ENCODE peak calls at places on chromosome 11, in nine cellular contexts. B is HCT116, O is IMR-90, Z is heart left ventricle, T is breast epithelium, M is esophagus squamous epithelium, F is spleen, L is H1, E is Peyer's patch. S is an unnamed sample.

GRCh38 chr11:134503596-134503995 is 91.6 kb upstream of the B3GAT1 start:
- DNase-seq in T (no peak), O (no peak), M (no peak), F (peak), Z (no peak), B (no peak), E (peak), L (no peak), S (no peak)

GRCh38 chr11:117097567-117098268 is 510 bp downstream of the SIK3 start:
- DNase-seq in T (peak), M (no peak), Z (peak), E (peak), L (peak), O (no peak), B (no peak), F (no peak), S (no peak)

GRCh38 chr11:19392321-19392720 is 151.6 kb upstream of the E2F8 start:
- DNase-seq in O (no peak), L (no peak), B (no peak), Z (no peak), T (no peak), E (no peak), F (no peak), M (no peak), S (no peak)

GRCh38 chr11:92765965-92766371 is 203.5 kb upstream of the MTNR1B start:
- DNase-seq in F (peak), M (no peak), T (no peak), B (no peak), O (peak), L (peak), E (peak), Z (peak), S (peak)

GRCh38 chr11:94511932-94512781 is at the start of gene C11orf97:
- DNase-seq in Z (peak), T (no peak), M (no peak), F (peak), E (peak), L (peak), B (no peak), O (peak), S (peak)

GRCh38 chr11:46367244-46367915 is 14.1 kb upstream of the MDK start:
- DNase-seq in O (peak), Z (peak), T (no peak), B (no peak), F (peak), E (peak), L (peak), M (no peak), S (peak)

GRCh38 chr11:60942970-60943565 is 8.9 kb downstream of the SLC15A3 start:
- DNase-seq in M (no peak), L (no peak), E (no peak), F (no peak), B (no peak), O (no peak), Z (no peak), T (peak), S (no peak)

GRCh38 chr11:68840661-68841653 is 759 bp downstream of the CPT1A start:
- DNase-seq in O (peak), Z (peak), E (peak), M (no peak), T (peak), L (peak), B (no peak), F (peak), S (peak)

GRCh38 chr11:117199061-117199915 is at the start of gene TAGLN:
- DNase-seq in Z (peak), E (peak), O (peak), L (peak), T (peak), M (no peak), F (no peak), B (no peak), S (peak)

GRCh38 chr11:40384991-40385390 is 1074.5 kb downstream of the LRRC4C start:
- DNase-seq in F (no peak), T (no peak), O (peak), E (no peak), Z (no peak), B (no peak), M (no peak), L (no peak), S (no peak)

GRCh38 chr11:91136631-91137030 is 913.8 kb upstream of the CHORDC1 start:
- DNase-seq in T (no peak), O (peak), M (no peak), E (no peak), Z (no peak), B (no peak), L (no peak), F (no peak), S (no peak)

GRCh38 chr11:77966338-77966737 is 28.1 kb downstream of the INTS4 start:
- DNase-seq in E (no peak), M (no peak), T (no peak), Z (no peak), O (no peak), B (no peak), F (no peak), L (no peak), S (no peak)

GRCh38 chr11:59847620-59848019 is 2.3 kb upstream of the CBLIF start:
- DNase-seq in M (no peak), E (no peak), T (no peak), L (no peak), F (no peak), Z (no peak), B (no peak), O (no peak), S (no peak)

GRCh38 chr11:118870396-118871343 is 13.0 kb upstream of the CXCR5 start:
- DNase-seq in E (peak), F (peak), M (no peak), T (peak), B (no peak), L (peak), O (peak), Z (peak), S (peak)

GRCh38 chr11:83070044-83070877 is 1.4 kb downstream of the RAB30 start:
- DNase-seq in T (no peak), F (no peak), Z (no peak), L (no peak), M (no peak), B (no peak), E (no peak), O (peak), S (no peak)

GRCh38 chr11:69249641-69250502 is 44.1 kb upstream of the MYEOV start:
- DNase-seq in Z (no peak), B (no peak), T (no peak), E (peak), L (peak), M (no peak), O (peak), F (no peak), S (no peak)

GRCh38 chr11:1572200-1573076 is at the start of gene DUSP8:
- DNase-seq in B (peak), M (no peak), E (peak), T (peak), L (peak), F (peak), Z (peak), O (peak), S (peak)

GRCh38 chr11:3037041-3037944 is 19.9 kb downstream of the CARS1 start:
- DNase-seq in F (peak), L (peak), O (peak), Z (peak), E (peak), T (peak), M (no peak), B (peak), S (peak)
- H3K27ac ChIP-seq in F (peak), L (no peak), O (no peak), Z (no peak), E (no peak), T (no peak), M (peak), B (no peak), S (no peak)

GRCh38 chr11:124672531-124673215 is 866 bp downstream of the SIAE start:
- DNase-seq in Z (no peak), T (no peak), O (no peak), E (no peak), F (no peak), L (no peak), B (no peak), M (no peak), S (no peak)
- H3K4me3 ChIP-seq in Z (peak), T (peak), O (peak), E (peak), F (peak), L (peak), B (peak), M (peak), S (peak)

DNA sequence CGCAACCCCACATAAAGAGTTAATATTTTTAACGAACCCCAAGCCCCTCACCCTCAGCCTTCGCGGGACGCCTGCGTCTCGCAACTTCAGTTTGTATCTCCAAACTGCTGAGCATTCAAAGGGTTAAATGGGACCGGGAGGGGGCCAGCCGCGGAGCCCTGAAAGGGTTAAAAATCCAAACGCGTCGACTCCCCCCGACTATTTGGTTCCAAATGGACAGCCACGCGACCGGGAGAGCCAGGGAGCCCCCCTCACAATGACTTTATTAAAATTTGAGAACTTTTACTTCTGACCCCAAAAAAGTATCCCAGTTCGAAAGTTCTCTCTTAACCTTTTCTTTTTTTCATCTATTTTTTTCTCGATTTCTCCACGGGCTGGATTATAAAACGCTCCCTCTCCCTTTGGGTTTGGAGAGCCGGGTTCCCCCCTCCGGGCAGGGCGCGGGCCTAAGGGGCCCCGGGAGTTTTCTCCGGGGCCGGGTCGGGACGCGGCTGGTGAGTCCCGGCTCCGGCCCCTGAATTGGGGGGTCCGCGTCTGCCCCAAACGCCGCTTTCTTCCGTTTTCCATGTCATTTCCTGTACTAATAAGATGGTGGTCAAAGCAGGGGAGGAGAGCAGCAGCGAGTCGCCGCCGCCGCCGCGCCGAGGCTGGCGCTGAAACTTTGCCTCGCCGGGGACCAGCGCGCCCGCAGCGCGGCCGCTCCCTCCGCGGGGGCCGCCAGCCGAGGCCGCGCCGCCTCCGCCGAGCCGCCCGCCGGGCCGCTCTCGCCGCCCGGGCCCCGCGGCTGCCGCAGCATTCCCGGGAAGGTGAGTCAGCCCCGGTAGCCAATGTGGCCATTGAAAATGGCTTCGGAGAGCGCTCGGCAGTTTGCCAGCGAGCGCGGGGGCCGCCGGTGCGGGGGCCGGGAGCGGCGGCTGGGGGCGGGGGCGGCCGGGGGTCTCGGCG is at the start of gene PRDM11:
- DNase-seq in F (peak), O (peak), M (no peak), B (peak), E (no peak), T (peak), Z (peak), L (peak), S (peak)
- TF ChIP-seq POLR2A in F (no peak), O (peak), M (no peak), B (peak), E (peak), T (no peak), Z (peak), L (no peak), S (peak)

GRCh38 chr11:8221025-8221723 is 42.5 kb downstream of the LMO1 start:
- DNase-seq in O (no peak), L (no peak), M (no peak), F (no peak), Z (no peak), B (no peak), E (no peak), T (no peak), S (no peak)
- H3K27ac ChIP-seq in O (no peak), L (no peak), M (no peak), F (no peak), Z (no peak), B (no peak), E (no peak), T (no peak), S (no peak)

DNA sequence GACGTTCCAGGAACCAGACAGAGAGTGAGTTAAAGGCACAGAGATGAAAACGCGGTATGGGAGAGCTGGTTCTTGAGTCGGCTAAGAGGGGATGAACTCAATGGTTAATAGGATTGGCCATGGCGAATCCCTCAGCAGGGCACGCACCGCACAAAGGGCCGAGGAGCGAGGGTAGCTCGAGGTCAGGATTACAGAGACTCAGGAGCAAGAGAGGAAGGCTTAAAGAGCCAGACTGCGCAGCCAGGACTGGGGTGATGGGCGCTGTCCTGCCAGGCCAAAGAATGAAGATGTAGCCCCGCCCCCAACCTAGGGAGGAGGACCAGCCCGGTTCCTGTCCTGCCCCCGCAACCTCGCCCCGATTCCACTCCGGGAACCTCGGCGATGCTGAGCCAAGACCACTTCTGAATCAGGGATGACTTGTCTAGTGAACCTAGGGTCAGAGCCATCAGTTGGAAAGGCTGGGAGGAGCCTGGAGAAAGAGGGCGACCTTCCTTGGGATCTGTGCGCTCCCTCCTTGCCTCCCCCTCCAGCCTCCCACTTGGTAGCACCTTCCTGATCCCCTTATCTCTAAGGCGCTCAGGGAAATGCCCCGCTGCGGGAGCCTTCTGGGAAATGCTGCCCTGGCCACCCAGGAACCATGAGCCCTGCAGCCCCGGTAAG is at the start of gene PLEKHB1:
- DNase-seq in Z (no peak), O (no peak), E (no peak), T (no peak), M (no peak), F (no peak), L (peak), B (no peak), S (peak)
- H3K4me3 ChIP-seq in Z (peak), O (no peak), E (no peak), T (peak), M (peak), F (peak), L (peak), B (peak), S (peak)

GRCh38 chr11:65592840-65593517 is 2.6 kb downstream of the KCNK7 start:
- DNase-seq in M (no peak), B (no peak), F (no peak), T (no peak), L (no peak), E (no peak), Z (no peak), O (no peak), S (no peak)
- TF ChIP-seq POLR2A in M (no peak), B (no peak), F (no peak), T (no peak), L (no peak), E (no peak), Z (no peak), O (no peak), S (no peak)

GRCh38 chr11:34890089-34890488 is 26.1 kb downstream of the APIP start:
- DNase-seq in T (no peak), O (no peak), M (no peak), E (no peak), L (no peak), F (no peak), B (no peak), Z (no peak), S (no peak)
- H3K27ac ChIP-seq in T (no peak), O (no peak), M (peak), E (no peak), L (no peak), F (no peak), B (no peak), Z (no peak), S (no peak)